ENCODE peak calls at places on chromosomes 6 and 20, in nine cellular contexts. One of them, this sample, is unnamed.

GRCh38 chr20:11200423-11200822 is 526.6 kb upstream of the JAG1 start:
- DNase-seq in T-cell: no peak
- DNase-seq in Right ventricle myocardium superior: no peak
- DNase-seq in WTC11: no peak
- DNase-seq in AML-193: no peak
- DNase-seq in ovary: no peak
- DNase-seq in brain microvascular endothelial cell: no peak
- DNase-seq in H4: no peak
- DNase-seq in occipital lobe: no peak
- DNase-seq in this sample: no peak

GRCh38 chr6:134253681-134254080 is 64.2 kb downstream of the SGK1 start:
- DNase-seq in T-cell: no peak
- DNase-seq in Right ventricle myocardium superior: no peak
- DNase-seq in WTC11: no peak
- DNase-seq in AML-193: no peak
- DNase-seq in ovary: peak
- DNase-seq in brain microvascular endothelial cell: no peak
- DNase-seq in H4: no peak
- DNase-seq in occipital lobe: no peak
- DNase-seq in this sample: peak

GRCh38 chr20:59939052-59939878 is 840 bp downstream of the PPP1R3D start:
- DNase-seq in T-cell: no peak
- DNase-seq in Right ventricle myocardium superior: peak
- DNase-seq in WTC11: peak
- DNase-seq in AML-193: no peak
- DNase-seq in ovary: no peak
- DNase-seq in brain microvascular endothelial cell: no peak
- DNase-seq in H4: no peak
- DNase-seq in occipital lobe: no peak
- DNase-seq in this sample: no peak

GRCh38 chr6:41936073-41936837 is 5.4 kb downstream of the CCND3 start:
- DNase-seq in T-cell: peak
- DNase-seq in Right ventricle myocardium superior: peak
- DNase-seq in WTC11: peak
- DNase-seq in AML-193: peak
- DNase-seq in ovary: peak
- DNase-seq in brain microvascular endothelial cell: peak
- DNase-seq in H4: peak
- DNase-seq in occipital lobe: peak
- DNase-seq in this sample: peak

GRCh38 chr6:157989541-157990289 is 8.1 kb downstream of the SYNJ2 start:
- DNase-seq in T-cell: no peak
- DNase-seq in Right ventricle myocardium superior: peak
- DNase-seq in WTC11: no peak
- DNase-seq in AML-193: no peak
- DNase-seq in ovary: peak
- DNase-seq in brain microvascular endothelial cell: no peak
- DNase-seq in H4: peak
- DNase-seq in occipital lobe: no peak
- DNase-seq in this sample: peak

GRCh38 chr6:90940812-90941481 is 354.1 kb upstream of the MAP3K7 start:
- DNase-seq in T-cell: no peak
- DNase-seq in Right ventricle myocardium superior: no peak
- DNase-seq in WTC11: no peak
- DNase-seq in AML-193: peak
- DNase-seq in ovary: no peak
- DNase-seq in brain microvascular endothelial cell: peak
- DNase-seq in H4: peak
- DNase-seq in occipital lobe: no peak
- DNase-seq in this sample: peak

GRCh38 chr6:52124126-52125121 is 37.0 kb upstream of the PKHD1 start:
- DNase-seq in T-cell: no peak
- DNase-seq in Right ventricle myocardium superior: no peak
- DNase-seq in WTC11: no peak
- DNase-seq in AML-193: no peak
- DNase-seq in ovary: no peak
- DNase-seq in brain microvascular endothelial cell: no peak
- DNase-seq in H4: no peak
- DNase-seq in occipital lobe: no peak
- DNase-seq in this sample: no peak

GRCh38 chr6:107489636-107490567 is at the start of gene SOBP:
- DNase-seq in T-cell: no peak
- DNase-seq in Right ventricle myocardium superior: peak
- DNase-seq in WTC11: peak
- DNase-seq in AML-193: no peak
- DNase-seq in ovary: peak
- DNase-seq in brain microvascular endothelial cell: no peak
- DNase-seq in H4: peak
- DNase-seq in occipital lobe: peak
- DNase-seq in this sample: peak

GRCh38 chr20:41110012-41110411 is 27.3 kb upstream of the PLCG1 start:
- DNase-seq in T-cell: no peak
- DNase-seq in Right ventricle myocardium superior: no peak
- DNase-seq in WTC11: no peak
- DNase-seq in AML-193: no peak
- DNase-seq in ovary: no peak
- DNase-seq in brain microvascular endothelial cell: no peak
- DNase-seq in H4: no peak
- DNase-seq in occipital lobe: no peak
- DNase-seq in this sample: no peak

GRCh38 chr6:170485159-170485558 is 67.9 kb downstream of the PSMB1 start:
- DNase-seq in T-cell: no peak
- DNase-seq in Right ventricle myocardium superior: no peak
- DNase-seq in WTC11: no peak
- DNase-seq in AML-193: no peak
- DNase-seq in ovary: no peak
- DNase-seq in brain microvascular endothelial cell: no peak
- DNase-seq in H4: no peak
- DNase-seq in occipital lobe: no peak
- DNase-seq in this sample: peak

GRCh38 chr20:3890410-3890751 is 1.2 kb downstream of the PANK2 start:
- DNase-seq in T-cell: no peak
- DNase-seq in Right ventricle myocardium superior: no peak
- DNase-seq in WTC11: no peak
- DNase-seq in AML-193: peak
- DNase-seq in ovary: no peak
- DNase-seq in brain microvascular endothelial cell: no peak
- DNase-seq in H4: no peak
- DNase-seq in occipital lobe: no peak
- DNase-seq in this sample: peak

GRCh38 chr20:1669304-1669703 is 11.7 kb upstream of the SIRPG start:
- DNase-seq in T-cell: no peak
- DNase-seq in Right ventricle myocardium superior: peak
- DNase-seq in WTC11: no peak
- DNase-seq in AML-193: no peak
- DNase-seq in ovary: no peak
- DNase-seq in brain microvascular endothelial cell: peak
- DNase-seq in H4: no peak
- DNase-seq in occipital lobe: no peak
- DNase-seq in this sample: peak

GRCh38 chr6:168179702-168180382 is 100.8 kb upstream of the FRMD1 start:
- DNase-seq in T-cell: no peak
- DNase-seq in Right ventricle myocardium superior: no peak
- DNase-seq in WTC11: no peak
- DNase-seq in AML-193: no peak
- DNase-seq in ovary: no peak
- DNase-seq in brain microvascular endothelial cell: no peak
- DNase-seq in H4: no peak
- DNase-seq in occipital lobe: no peak
- DNase-seq in this sample: no peak

GRCh38 chr20:62647521-62648317 is 5.4 kb downstream of the SLCO4A1 start:
- DNase-seq in T-cell: no peak
- DNase-seq in Right ventricle myocardium superior: peak
- DNase-seq in WTC11: no peak
- DNase-seq in AML-193: no peak
- DNase-seq in ovary: peak
- DNase-seq in brain microvascular endothelial cell: no peak
- DNase-seq in H4: no peak
- DNase-seq in occipital lobe: no peak
- DNase-seq in this sample: no peak

GRCh38 chr6:125299257-125299656 is 2.5 kb downstream of the HDDC2 start:
- DNase-seq in T-cell: no peak
- DNase-seq in Right ventricle myocardium superior: no peak
- DNase-seq in WTC11: no peak
- DNase-seq in AML-193: peak
- DNase-seq in ovary: no peak
- DNase-seq in brain microvascular endothelial cell: no peak
- DNase-seq in H4: no peak
- DNase-seq in occipital lobe: no peak
- DNase-seq in this sample: no peak

GRCh38 chr20:35515949-35516645 is 13.4 kb downstream of the C20orf173 start:
- DNase-seq in T-cell: no peak
- DNase-seq in Right ventricle myocardium superior: no peak
- DNase-seq in WTC11: no peak
- DNase-seq in AML-193: no peak
- DNase-seq in ovary: no peak
- DNase-seq in brain microvascular endothelial cell: peak
- DNase-seq in H4: peak
- DNase-seq in occipital lobe: no peak
- DNase-seq in this sample: peak

This sample was measured in astrocyte of the spinal cord.